ENCODE peak calls at places on chromosomes 3 and 15, in ten cellular contexts. L is psoas muscle, S is pancreas, N is PC-3, G is fibroblast of lung, J is heart left ventricle, I is K562, Q is right lobe of liver, D is testis, H is PC-9. X is an unnamed sample. For H3K4me1, the result is how much of the 10 kb centered on the place peaks cover.

GRCh38 chr15:39332846-39333245 is 248.0 kb upstream of the THBS1 start:
- DNase-seq in L (no peak), S (no peak), N (no peak), G (no peak), J (no peak), I (no peak), Q (no peak), D (no peak), H (no peak), X (no peak)

GRCh38 chr15:94584833-94585244 is 353.5 kb downstream of the MCTP2 start:
- DNase-seq in L (no peak), S (no peak), N (no peak), G (no peak), J (peak), I (no peak), Q (no peak), D (no peak), H (no peak), X (no peak)

GRCh38 chr3:52428151-52429005 is 16.5 kb downstream of the SEMA3G start:
- DNase-seq in L (no peak), S (no peak), N (peak), G (peak), J (peak), I (peak), Q (no peak), D (peak), H (peak), X (no peak)

GRCh38 chr3:39149498-39150169 is 3.8 kb downstream of the CSRNP1 start:
- DNase-seq in L (no peak), S (no peak), N (peak), G (no peak), J (no peak), I (no peak), Q (no peak), D (no peak), H (peak), X (no peak)

GRCh38 chr15:52232327-52232726 is 41.1 kb upstream of the GNB5 start:
- DNase-seq in L (no peak), S (no peak), N (no peak), G (no peak), J (no peak), I (no peak), Q (no peak), D (no peak), H (no peak), X (no peak)

GRCh38 chr3:177758131-177758530 is 560.8 kb upstream of the TBL1XR1 start:
- DNase-seq in L (no peak), S (no peak), N (no peak), G (peak), J (no peak), I (no peak), Q (no peak), D (no peak), H (no peak), X (no peak)

GRCh38 chr3:149512073-149512782 is 37.7 kb downstream of the TM4SF4 start:
- DNase-seq in L (peak), S (peak), N (peak), G (peak), J (peak), I (peak), Q (peak), D (peak), H (peak), X (no peak)

GRCh38 chr3:30760040-30760439 is 134.4 kb downstream of the GADL1 start:
- DNase-seq in L (no peak), S (no peak), N (no peak), G (no peak), J (no peak), I (no peak), Q (no peak), D (no peak), H (no peak), X (no peak)

GRCh38 chr3:31246293-31247062 is 286.2 kb upstream of the STT3B start:
- DNase-seq in L (no peak), S (no peak), N (no peak), G (no peak), J (no peak), I (no peak), Q (no peak), D (no peak), H (no peak), X (no peak)

GRCh38 chr3:127012091-127012490 is 29.2 kb downstream of the PLXNA1 start:
- DNase-seq in L (no peak), S (no peak), N (no peak), G (peak), J (no peak), I (no peak), Q (no peak), D (no peak), H (no peak), X (no peak)

GRCh38 chr3:130976706-130977105 is 49.9 kb downstream of the ASTE1 start:
- DNase-seq in L (no peak), S (no peak), N (no peak), G (no peak), J (no peak), I (no peak), Q (no peak), D (no peak), H (no peak), X (no peak)

GRCh38 chr3:14338242-14338641 is 64.2 kb upstream of the SLC6A6 start:
- DNase-seq in L (no peak), S (no peak), N (no peak), G (no peak), J (no peak), I (no peak), Q (no peak), D (no peak), H (no peak), X (no peak)

GRCh38 chr3:105880681-105881290 is 12.0 kb upstream of the CBLB start:
- DNase-seq in L (no peak), S (no peak), N (no peak), G (no peak), J (no peak), I (no peak), Q (no peak), D (no peak), H (no peak), X (no peak)

GRCh38 chr3:46130631-46131310 is 77.3 kb downstream of the CCR1 start:
- DNase-seq in L (no peak), S (no peak), N (no peak), G (no peak), J (no peak), I (no peak), Q (no peak), D (no peak), H (no peak), X (no peak)

GRCh38 chr3:48564022-48564421 is 441 bp upstream of the UCN2 start:
- DNase-seq in L (peak), S (peak), N (peak), G (peak), J (peak), I (no peak), Q (no peak), D (peak), H (no peak), X (no peak)

GRCh38 chr3:126147147-126147931 is 33.0 kb downstream of the ALDH1L1 start:
- DNase-seq in L (peak), S (peak), N (no peak), G (no peak), J (no peak), I (no peak), Q (peak), D (peak), H (no peak), X (peak)

GRCh38 chr15:68271854-68272471 is 5.6 kb upstream of the FEM1B start:
- DNase-seq in L (no peak), S (no peak), N (peak), G (peak), J (no peak), I (no peak), Q (no peak), D (no peak), H (peak), X (no peak)

GRCh38 chr3:112781611-112782010 is 65.1 kb downstream of the CD200R1L start:
- DNase-seq in L (no peak), S (no peak), N (no peak), G (no peak), J (no peak), I (no peak), Q (no peak), D (no peak), H (no peak), X (no peak)

GRCh38 chr3:49112262-49112661 is 7.7 kb upstream of the QARS1 start:
- DNase-seq in L (no peak), S (no peak), N (no peak), G (no peak), J (no peak), I (no peak), Q (no peak), D (no peak), H (no peak), X (no peak)

GRCh38 chr3:189349772-189350171 is 178.0 kb downstream of the TPRG1 start:
- DNase-seq in L (no peak), S (no peak), N (no peak), G (no peak), J (no peak), I (no peak), Q (no peak), D (no peak), H (no peak), X (no peak)

GRCh38 chr3:113264741-113265140 is 53.4 kb downstream of the BOC start:
- DNase-seq in L (peak), S (no peak), N (no peak), G (no peak), J (no peak), I (no peak), Q (no peak), D (no peak), H (no peak), X (no peak)

GRCh38 chr3:196666001-196666867 is 26.7 kb downstream of the NRROS start:
- DNase-seq in L (no peak), S (no peak), N (peak), G (peak), J (no peak), I (no peak), Q (no peak), D (no peak), H (peak), X (no peak)

GRCh38 chr15:40918146-40918798 is 10.9 kb upstream of the DLL4 start:
- DNase-seq in L (no peak), S (no peak), N (no peak), G (no peak), J (no peak), I (no peak), Q (no peak), D (no peak), H (no peak), X (no peak)

GRCh38 chr3:55487376-55488241 is 503 bp upstream of the WNT5A start:
- DNase-seq in L (peak), S (peak), N (peak), G (peak), J (peak), I (no peak), Q (peak), D (peak), H (peak), X (peak)

GRCh38 chr15:83106994-83107840 is at the start of gene TM6SF1:
- DNase-seq in L (peak), S (peak), N (no peak), G (no peak), J (peak), I (peak), Q (peak), D (peak), H (no peak), X (peak)

GRCh38 chr3:140399853-140400252 is 278.0 kb upstream of the TRIM42 start:
- DNase-seq in L (no peak), S (no peak), N (no peak), G (no peak), J (no peak), I (no peak), Q (no peak), D (no peak), H (no peak), X (no peak)

GRCh38 chr3:154795582-154795981 is 284.5 kb upstream of the MME start:
- DNase-seq in L (no peak), S (no peak), N (peak), G (peak), J (no peak), I (no peak), Q (no peak), D (no peak), H (no peak), X (no peak)

GRCh38 chr3:53643757-53644156 is 149.3 kb downstream of the CACNA1D start:
- DNase-seq in L (no peak), S (no peak), N (no peak), G (no peak), J (no peak), I (no peak), Q (no peak), D (no peak), H (no peak), X (no peak)

GRCh38 chr3:129402210-129402609 is 26.2 kb downstream of the EFCAB12 start:
- DNase-seq in L (no peak), S (no peak), N (no peak), G (no peak), J (no peak), I (no peak), Q (peak), D (no peak), H (no peak), X (no peak)

GRCh38 chr3:53628546-53629395 is 134.4 kb downstream of the CACNA1D start:
- DNase-seq in L (no peak), S (no peak), N (no peak), G (no peak), J (no peak), I (no peak), Q (no peak), D (no peak), H (no peak), X (no peak)

GRCh38 chr3:188037965-188038581 is 115.9 kb upstream of the LPP start:
- DNase-seq in L (no peak), S (peak), N (peak), G (no peak), J (no peak), I (no peak), Q (no peak), D (no peak), H (peak), X (peak)

GRCh38 chr3:188217681-188218080 is 63.7 kb downstream of the LPP start:
- DNase-seq in L (no peak), S (no peak), N (no peak), G (no peak), J (no peak), I (no peak), Q (no peak), D (no peak), H (no peak), X (no peak)

GRCh38 chr3:118641608-118642007 is 393.0 kb downstream of the IGSF11 start:
- DNase-seq in L (no peak), S (no peak), N (no peak), G (no peak), J (no peak), I (peak), Q (no peak), D (peak), H (no peak), X (no peak)

GRCh38 chr3:118637866-118638265 is 396.8 kb downstream of the IGSF11 start:
- DNase-seq in L (no peak), S (no peak), N (peak), G (no peak), J (no peak), I (no peak), Q (no peak), D (no peak), H (no peak), X (no peak)

DNA sequence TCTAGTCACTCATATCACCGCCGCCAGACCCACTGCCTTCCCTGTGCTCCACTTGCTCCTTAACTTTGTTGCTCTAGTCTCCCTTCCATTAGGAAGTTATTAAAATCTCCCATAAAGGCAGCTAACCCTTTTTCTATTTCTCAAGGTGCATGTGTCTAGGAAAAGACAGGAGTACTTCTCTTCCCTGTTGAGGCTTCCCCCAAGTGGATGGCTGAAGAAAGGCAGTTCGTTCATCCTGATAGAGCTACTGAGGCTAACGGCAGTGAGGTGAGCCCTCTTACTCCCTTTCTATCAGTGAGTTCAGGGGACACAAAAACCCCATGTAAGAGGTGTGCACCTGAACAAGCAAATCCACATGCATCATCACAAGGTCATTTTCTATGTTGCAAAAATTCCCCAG is 397.8 kb downstream of the IGSF11 start:
- DNase-seq in L (no peak), S (no peak), N (peak), G (no peak), J (no peak), I (no peak), Q (no peak), D (peak), H (no peak), X (no peak)
- TF ChIP-seq CTCF in L (no peak), S (no peak), N (peak), G (no peak), J (no peak), I (no peak), Q (peak), D (no peak), H (peak), X (no peak)

DNA sequence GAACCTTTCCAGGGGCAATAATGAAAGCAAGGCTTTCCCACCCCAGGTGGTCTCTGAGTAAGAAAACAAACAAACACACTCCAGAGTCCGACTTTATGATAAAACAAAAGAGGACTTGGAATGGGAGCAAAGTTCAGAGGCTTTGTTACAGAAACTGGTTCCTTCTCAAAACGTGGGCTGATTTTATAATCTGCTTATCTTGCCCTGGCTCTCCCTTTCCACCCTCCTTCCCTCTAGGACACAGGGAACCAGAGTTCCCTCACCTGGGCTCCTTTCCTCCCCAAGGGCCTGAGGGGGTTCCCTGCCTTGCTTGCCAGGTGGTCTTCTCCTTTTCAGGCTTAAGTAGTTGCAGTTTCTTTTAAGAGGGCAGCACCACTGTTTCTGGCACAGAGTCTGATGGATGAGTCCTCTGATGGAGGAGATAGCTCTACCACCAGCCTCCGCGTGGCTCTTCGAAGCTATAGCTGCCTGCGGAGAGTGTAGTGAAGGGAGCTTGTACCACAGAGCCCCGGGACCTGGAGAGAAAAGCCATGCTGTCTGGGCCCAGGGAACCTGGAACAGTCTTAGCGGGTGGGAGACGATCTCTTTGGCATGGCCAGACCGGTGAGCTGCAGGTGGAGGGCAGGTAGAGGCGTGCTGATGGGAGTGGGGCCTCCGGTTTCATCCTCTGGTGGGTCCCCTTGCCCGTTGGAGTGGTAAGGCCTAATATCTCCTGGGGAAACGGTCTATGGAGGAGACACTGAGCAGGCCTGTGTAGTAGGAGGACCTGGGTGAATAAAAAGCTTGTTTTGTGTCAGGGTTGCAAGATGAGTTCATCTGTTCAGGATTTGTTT is 68.7 kb downstream of the SMAD6 start:
- DNase-seq in L (peak), S (no peak), N (peak), G (no peak), J (no peak), I (no peak), Q (no peak), D (no peak), H (peak), X (no peak)
- H3K4me1 ChIP-seq in L (under half), S (under half), N (under half), G (under half), J (under half), I (under half), Q (under half), D (under half), H (under half), X (half or more)

GRCh38 chr15:75235051-75235673 is 23.0 kb upstream of the GOLGA6C start:
- DNase-seq in L (peak), S (peak), N (no peak), G (no peak), J (no peak), I (no peak), Q (no peak), D (no peak), H (no peak), X (no peak)
- H3K4me3 ChIP-seq in L (no peak), S (no peak), N (no peak), G (no peak), J (no peak), I (no peak), Q (no peak), D (no peak), H (no peak), X (no peak)

GRCh38 chr15:85381850-85382751 is 1.7 kb downstream of the AKAP13 start:
- DNase-seq in L (no peak), S (no peak), N (peak), G (no peak), J (no peak), I (no peak), Q (no peak), D (peak), H (no peak), X (no peak)
- TF ChIP-seq CTCF in L (no peak), S (no peak), N (no peak), G (no peak), J (no peak), I (no peak), Q (no peak), D (no peak), H (no peak), X (no peak)

DNA sequence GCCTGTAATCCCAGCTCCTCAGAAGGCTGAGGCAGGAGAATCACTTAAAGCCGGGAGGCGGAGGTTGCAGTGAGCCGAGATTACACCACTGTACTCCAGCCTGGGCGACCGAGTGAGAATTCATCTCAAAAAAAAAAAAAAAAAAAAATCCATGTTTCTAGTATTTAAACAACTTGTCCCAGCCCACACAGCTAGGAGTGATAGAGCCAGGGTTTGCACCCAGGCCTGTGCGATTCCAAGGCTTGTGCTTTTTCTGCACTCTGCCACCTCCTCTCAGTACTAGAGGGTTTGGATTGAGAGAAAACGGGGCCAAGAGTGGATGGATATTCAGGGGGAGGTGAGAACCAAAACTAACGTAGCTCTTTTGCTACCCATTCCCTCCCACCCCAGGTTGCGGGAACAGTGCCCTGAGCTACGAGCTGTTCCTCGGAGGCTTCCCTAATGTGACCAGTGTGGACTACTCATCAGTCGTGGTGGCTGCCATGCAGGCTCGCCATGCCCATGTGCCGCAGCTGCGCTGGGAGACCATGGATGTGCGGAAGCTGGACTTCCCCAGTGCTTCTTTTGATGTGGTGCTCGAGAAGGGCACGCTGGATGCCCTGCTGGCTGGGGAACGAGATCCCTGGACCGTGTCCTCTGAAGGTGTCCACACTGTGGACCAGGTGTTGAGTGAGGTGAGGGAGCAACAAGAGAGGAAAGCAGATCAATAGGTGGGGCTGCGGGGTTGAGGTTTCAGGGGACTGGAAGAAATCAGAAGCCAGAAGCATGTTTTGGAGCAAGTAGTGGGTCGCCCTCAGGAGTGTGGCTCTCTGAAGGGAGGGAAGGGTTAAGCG is 4.1 kb downstream of the CAMK2N2 start:
- DNase-seq in L (no peak), S (no peak), N (no peak), G (no peak), J (no peak), I (no peak), Q (no peak), D (no peak), H (no peak), X (no peak)
- H3K4me1 ChIP-seq in L (under half), S (under half), N (under half), G (under half), J (under half), I (under half), Q (under half), D (under half), H (under half), X (under half)

GRCh38 chr3:195150194-195151118 is 120.5 kb downstream of the XXYLT1 start:
- DNase-seq in L (peak), S (no peak), N (peak), G (peak), J (peak), I (peak), Q (peak), D (peak), H (no peak), X (peak)
- H3K4me3 ChIP-seq in L (peak), S (peak), N (peak), G (peak), J (no peak), I (peak), Q (peak), D (peak), H (no peak), X (no peak)

GRCh38 chr15:88467935-88468528 is 524 bp downstream of the MRPS11 start:
- DNase-seq in L (no peak), S (no peak), N (no peak), G (peak), J (no peak), I (peak), Q (no peak), D (no peak), H (no peak), X (no peak)
- TF ChIP-seq CTCF in L (no peak), S (no peak), N (peak), G (peak), J (no peak), I (peak), Q (peak), D (no peak), H (no peak), X (no peak)

GRCh38 chr3:193756536-193756935 is 163.5 kb downstream of the OPA1 start:
- DNase-seq in L (no peak), S (no peak), N (no peak), G (no peak), J (no peak), I (no peak), Q (no peak), D (no peak), H (no peak), X (no peak)

GRCh38 chr3:193757457-193757856 is 164.4 kb downstream of the OPA1 start:
- DNase-seq in L (no peak), S (no peak), N (no peak), G (no peak), J (no peak), I (no peak), Q (no peak), D (no peak), H (no peak), X (no peak)

GRCh38 chr3:193754719-193755118 is 161.7 kb downstream of the OPA1 start:
- DNase-seq in L (no peak), S (no peak), N (no peak), G (no peak), J (no peak), I (no peak), Q (no peak), D (no peak), H (no peak), X (no peak)
- H3K4me1 ChIP-seq in L (under half), S (under half), N (under half), G (under half), J (under half), I (under half), Q (under half), D (under half), H (under half), X (under half)